ENCODE peak calls at places on chromosomes 4 and X, in six cellular contexts. C is Right ventricle myocardium superior, E is SW480, O is NCI-H1092 treated with DMSO at 0.1 percent for 48 hours, I is foreskin fibroblast, G is tibial artery. T is an unnamed sample.

GRCh38 chr4:173571620-173572019 is 41.6 kb upstream of the HAND2 start:
- DNase-seq in C (no peak), E (no peak), O (no peak), I (no peak), G (no peak), T (no peak)

GRCh38 chr4:4735870-4736269 is 123.6 kb upstream of the MSX1 start:
- DNase-seq in C (no peak), E (no peak), O (no peak), I (peak; percentile 31), G (no peak), T (no peak)

GRCh38 chr4:111689731-111690130 is 455.5 kb upstream of the FAM241A start:
- DNase-seq in C (no peak), E (peak; percentile 1), O (no peak), I (peak; percentile 46), G (no peak), T (no peak)

GRCh38 chr4:15455290-15455689 is 14.4 kb upstream of the CC2D2A start:
- DNase-seq in C (peak; percentile 53), E (no peak), O (no peak), I (peak; percentile 89), G (peak; percentile 94), T (no peak)

GRCh38 chr4:139746430-139746829 is 80.8 kb downstream of the MGST2 start:
- DNase-seq in C (no peak), E (no peak), O (no peak), I (no peak), G (no peak), T (no peak)

GRCh38 chrX:80511969-80512760 is 91.9 kb downstream of the TENT5D start:
- DNase-seq in C (no peak), E (no peak), O (no peak), I (no peak), G (no peak), T (no peak)

GRCh38 chr4:88705805-88706518 is 8.3 kb upstream of the NAP1L5 start:
- DNase-seq in C (no peak), E (no peak), O (no peak), I (peak; percentile 51), G (no peak), T (no peak)

GRCh38 chr4:55347610-55348228 is 1.7 kb downstream of the SRD5A3 start:
- DNase-seq in C (no peak), E (no peak), O (no peak), I (no peak), G (no peak), T (no peak)

GRCh38 chrX:145623453-145623852 is 194.2 kb upstream of the SLITRK2 start:
- DNase-seq in C (no peak), E (no peak), O (no peak), I (no peak), G (no peak), T (no peak)

GRCh38 chrX:16700734-16701133 is 11.7 kb downstream of the CTPS2 start:
- DNase-seq in C (no peak), E (no peak), O (no peak), I (no peak), G (no peak), T (no peak)

GRCh38 chr4:3286335-3287175 is 6.3 kb upstream of the RGS12 start:
- DNase-seq in C (peak; percentile 33), E (no peak), O (no peak), I (no peak), G (peak; percentile 59), T (no peak)